ENCODE peak calls at places on chromosomes 7 and 10, in seven cellular contexts. Y is mammary epithelial cell, V is GM23338, N is PC-9, H is GM23248, L is PC-3, B is endothelial cell of umbilical vein. U is an unnamed sample.

GRCh38 chr7:23470290-23471089 is at the start of gene IGF2BP3:
- DNase-seq in Y (peak; percentile 90), V (peak; percentile 97), N (peak; percentile 97), H (peak; percentile 92), L (peak; percentile 92), B (peak; percentile 96), U (peak; percentile 95)

GRCh38 chr7:6446977-6447588 is 671 bp downstream of the DAGLB start:
- DNase-seq in Y (peak; percentile 87), V (peak; percentile 81), N (peak; percentile 88), H (peak; percentile 91), L (peak; percentile 94), B (peak; percentile 90), U (peak; percentile 76)

GRCh38 chr10:124532106-124532641 is 70.6 kb downstream of the LHPP start:
- DNase-seq in Y (peak; percentile 56), V (peak; percentile 91), N (peak; percentile 46), H (peak; percentile 28), L (peak; percentile 64), B (no peak), U (no peak)

GRCh38 chr7:110119883-110120581 is 970.9 kb upstream of the LRRN3 start:
- DNase-seq in Y (peak; percentile 55), V (no peak), N (no peak), H (no peak), L (peak; percentile 31), B (no peak), U (no peak)

GRCh38 chr10:110137142-110137545 is 70.3 kb upstream of the MXI1 start:
- DNase-seq in Y (peak; percentile 61), V (peak; percentile 87), N (peak; percentile 57), H (peak; percentile 88), L (peak; percentile 72), B (peak; percentile 74), U (peak; percentile 60)

GRCh38 chr10:102267748-102268147 is 22.4 kb downstream of the GBF1 start:
- DNase-seq in Y (peak; percentile 60), V (no peak), N (no peak), H (peak; percentile 88), L (peak; percentile 67), B (no peak), U (peak; percentile 70)

GRCh38 chr10:7100004-7100697 is 310.7 kb downstream of the SFMBT2 start:
- DNase-seq in Y (no peak), V (no peak), N (no peak), H (no peak), L (no peak), B (no peak), U (no peak)

GRCh38 chr7:2276107-2276506 is 34.1 kb downstream of the NUDT1 start:
- DNase-seq in Y (no peak), V (no peak), N (peak; percentile 47), H (no peak), L (no peak), B (no peak), U (no peak)

GRCh38 chr10:86523348-86523747 is 1.8 kb upstream of the WAPL start:
- DNase-seq in Y (peak; percentile 12), V (peak; percentile 32), N (no peak), H (peak; percentile 70), L (peak; percentile 43), B (no peak), U (no peak)

GRCh38 chr10:23442936-23443335 is 4.1 kb downstream of the OTUD1 start:
- DNase-seq in Y (peak; percentile 39), V (no peak), N (no peak), H (peak; percentile 63), L (peak; percentile 64), B (no peak), U (peak; percentile 76)

GRCh38 chr7:27154901-27155815 is 1.3 kb downstream of the HOXA7 start:
- DNase-seq in Y (peak; percentile 84), V (no peak), N (no peak), H (peak; percentile 34), L (no peak), B (peak; percentile 72), U (no peak)

GRCh38 chr10:112981553-112981952 is 31.5 kb downstream of the TCF7L2 start:
- DNase-seq in Y (no peak), V (no peak), N (no peak), H (no peak), L (no peak), B (no peak), U (peak; percentile 65)

GRCh38 chr10:118572286-118573041 is 23.0 kb downstream of the PRLHR start:
- DNase-seq in Y (no peak), V (no peak), N (no peak), H (no peak), L (no peak), B (no peak), U (no peak)

GRCh38 chr10:76523215-76523614 is 1091.8 kb downstream of the LRMDA start:
- DNase-seq in Y (no peak), V (no peak), N (no peak), H (no peak), L (no peak), B (peak; percentile 74), U (peak; percentile 59)

GRCh38 chr10:4474829-4475228 is 351.2 kb upstream of the AKR1E2 start:
- DNase-seq in Y (peak; percentile 52), V (no peak), N (peak; percentile 41), H (no peak), L (peak; percentile 79), B (peak; percentile 18), U (no peak)

GRCh38 chr10:26198119-26198518 is 18.5 kb upstream of the GAD2 start:
- DNase-seq in Y (no peak), V (no peak), N (no peak), H (no peak), L (no peak), B (no peak), U (no peak)

GRCh38 chr7:141701489-141702046 is 398 bp downstream of the DENND11 start:
- DNase-seq in Y (no peak), V (peak; percentile 78), N (no peak), H (peak; percentile 66), L (peak; percentile 40), B (peak; percentile 43), U (peak; percentile 13)

GRCh38 chr10:16612148-16612742 is 90.6 kb upstream of the C1QL3 start:
- DNase-seq in Y (peak; percentile 22), V (peak; percentile 78), N (no peak), H (peak; percentile 47), L (peak; percentile 16), B (peak; percentile 35), U (peak; percentile 42)

GRCh38 chr10:8055420-8056349 is 1.2 kb downstream of the GATA3 start:
- DNase-seq in Y (peak; percentile 35), V (peak; percentile 64), N (no peak), H (no peak), L (no peak), B (no peak), U (no peak)

GRCh38 chr7:29459591-29459990 is 104.0 kb upstream of the PRR15 start:
- DNase-seq in Y (no peak), V (no peak), N (no peak), H (no peak), L (no peak), B (no peak), U (no peak)

GRCh38 chr10:22623624-22624263 is 90.6 kb downstream of the PIP4K2A start:
- DNase-seq in Y (no peak), V (no peak), N (no peak), H (peak; percentile 20), L (no peak), B (no peak), U (no peak)

GRCh38 chr10:35643151-35643975 is 1.3 kb upstream of the FZD8 start:
- DNase-seq in Y (no peak), V (peak; percentile 76), N (no peak), H (peak; percentile 86), L (peak; percentile 90), B (peak; percentile 79), U (peak; percentile 59)
- TF ChIP-seq EZH2 in Y (no peak), V (no peak), N (no peak), H (no peak), L (no peak), B (no peak), U (no peak)

DNA sequence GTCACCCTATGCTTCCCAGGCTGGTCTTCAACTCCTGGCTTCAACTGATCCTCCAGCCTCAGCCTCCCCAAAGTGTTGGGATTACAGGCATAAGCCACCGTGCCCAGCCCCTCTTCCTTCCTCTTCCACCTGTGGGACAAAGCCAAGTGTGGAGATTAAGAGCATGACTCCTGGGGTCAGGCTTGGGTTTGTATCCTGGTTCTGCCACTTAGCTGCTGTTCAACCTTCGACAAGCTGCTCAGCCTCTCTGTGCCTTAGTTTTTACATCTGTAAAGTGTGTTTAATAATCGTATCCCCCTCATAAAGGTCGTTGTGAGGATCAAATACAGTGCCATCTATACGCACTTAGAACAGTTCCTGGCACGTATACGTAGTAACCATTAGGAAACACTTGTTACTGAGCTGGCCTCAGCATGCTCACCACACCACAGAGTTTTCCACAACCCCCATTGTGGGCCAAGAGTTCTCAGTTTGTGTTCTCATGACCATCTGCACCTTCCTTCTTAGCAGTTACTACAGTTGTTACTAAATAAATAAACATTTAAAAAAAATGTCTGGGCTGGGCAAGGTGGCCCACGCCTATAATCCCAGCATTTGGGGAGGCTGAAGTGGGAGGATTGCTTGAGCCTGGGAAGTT is 140.5 kb upstream of the BTBD16 start:
- DNase-seq in Y (no peak), V (no peak), N (no peak), H (no peak), L (no peak), B (no peak), U (peak; percentile 40)
- H3K4me1 ChIP-seq in Y (peaks cover 23% of the 10 kb centered on the region), V (peaks cover 14% of the 10 kb centered on the region), N (peaks cover 20% of the 10 kb centered on the region), H (peaks cover 18% of the 10 kb centered on the region), L (peaks cover 22% of the 10 kb centered on the region), B (peaks cover 23% of the 10 kb centered on the region), U (peaks cover 10% of the 10 kb centered on the region)

GRCh38 chr7:103445228-103446020 is 583 bp downstream of the SLC26A5 start:
- DNase-seq in Y (no peak), V (peak; percentile 60), N (no peak), H (peak; percentile 23), L (no peak), B (peak; percentile 5), U (no peak)

GRCh38 chr7:103447073-103447960 is 1.3 kb upstream of the SLC26A5 start:
- DNase-seq in Y (peak; percentile 34), V (peak; percentile 94), N (no peak), H (peak; percentile 69), L (peak; percentile 75), B (peak; percentile 39), U (peak; percentile 49)

GRCh38 chr7:103446046-103446520 is at the start of gene SLC26A5:
- DNase-seq in Y (peak; percentile 41), V (peak; percentile 81), N (no peak), H (peak; percentile 22), L (peak; percentile 75), B (no peak), U (no peak)
- TF ChIP-seq EZH2 in Y (no peak), V (no peak), N (no peak), H (peak; percentile 76), L (no peak), B (peak; percentile 71), U (no peak)

GRCh38 chr7:876972-877311 is 588 bp downstream of the GET4 start:
- DNase-seq in Y (peak; percentile 56), V (no peak), N (peak; percentile 43), H (peak; percentile 57), L (peak; percentile 26), B (peak; percentile 47), U (no peak)

GRCh38 chr7:875051-875450 is 1.3 kb upstream of the GET4 start:
- DNase-seq in Y (no peak), V (no peak), N (no peak), H (no peak), L (no peak), B (no peak), U (no peak)

GRCh38 chr7:876077-876971 is at the start of gene GET4:
- DNase-seq in Y (peak; percentile 93), V (peak; percentile 92), N (peak; percentile 76), H (peak; percentile 97), L (peak; percentile 90), B (peak; percentile 96), U (peak; percentile 96)

GRCh38 chr7:874036-874749 is 2.2 kb upstream of the GET4 start:
- DNase-seq in Y (no peak), V (no peak), N (no peak), H (no peak), L (no peak), B (no peak), U (no peak)

GRCh38 chr7:875476-876076 is 778 bp upstream of the GET4 start:
- DNase-seq in Y (no peak), V (no peak), N (no peak), H (no peak), L (no peak), B (no peak), U (no peak)
- H3K4me1 ChIP-seq in Y (peaks cover 6% of the 10 kb centered on the region), V (peaks cover 10% of the 10 kb centered on the region), N (peaks cover 20% of the 10 kb centered on the region), H (peaks cover 15% of the 10 kb centered on the region), L (peaks cover 28% of the 10 kb centered on the region), B (peaks cover 12% of the 10 kb centered on the region), U (no peaks in the 10 kb centered on the region)